ENCODE peak calls at places on chromosome 7, in nine cellular contexts. N is adrenal gland, X is skeletal muscle cell, L is NCI-H69, R is RCC 7860, D is Calu3, Y is non-pigmented ciliary epithelial cell, Q is iPS-NIHi11, F is K562. G is an unnamed sample.

GRCh38 chr7:152411389-152411788 is 24.4 kb downstream of the KMT2C start:
- DNase-seq in N (no peak), X (no peak), L (no peak), R (no peak), D (no peak), Y (no peak), Q (peak; percentile 72), F (no peak), G (no peak)

GRCh38 chr7:81051811-81052413 is 133.1 kb upstream of the SEMA3C start:
- DNase-seq in N (no peak), X (no peak), L (no peak), R (no peak), D (no peak), Y (no peak), Q (no peak), F (no peak), G (no peak)

GRCh38 chr7:50393547-50394252 is 56.5 kb downstream of the FIGNL1 start:
- DNase-seq in N (no peak), X (no peak), L (no peak), R (no peak), D (no peak), Y (no peak), Q (no peak), F (peak; percentile 18), G (no peak)

GRCh38 chr7:99990417-99990816 is 14.6 kb upstream of the AZGP1 start:
- DNase-seq in N (no peak), X (no peak), L (peak; percentile 64), R (no peak), D (no peak), Y (no peak), Q (no peak), F (no peak), G (no peak)

GRCh38 chr7:81693894-81694293 is 76.0 kb downstream of the HGF start:
- DNase-seq in N (no peak), X (no peak), L (no peak), R (no peak), D (no peak), Y (no peak), Q (no peak), F (no peak), G (no peak)

GRCh38 chr7:132218876-132219275 is 357.4 kb downstream of the PLXNA4 start:
- DNase-seq in N (no peak), X (no peak), L (no peak), R (no peak), D (no peak), Y (no peak), Q (no peak), F (no peak), G (no peak)

GRCh38 chr7:7639421-7639820 is 1.1 kb upstream of the UMAD1 start:
- DNase-seq in N (no peak), X (no peak), L (peak; percentile 51), R (no peak), D (no peak), Y (no peak), Q (no peak), F (no peak), G (no peak)

GRCh38 chr7:30448461-30449189 is 30.0 kb downstream of the NOD1 start:
- DNase-seq in N (no peak), X (no peak), L (no peak), R (no peak), D (no peak), Y (no peak), Q (no peak), F (no peak), G (no peak)

GRCh38 chr7:157499835-157500153 is 163.0 kb downstream of the DNAJB6 start:
- DNase-seq in N (no peak), X (no peak), L (no peak), R (no peak), D (no peak), Y (no peak), Q (no peak), F (no peak), G (no peak)

GRCh38 chr7:21542891-21543527 is at the start of gene DNAH11:
- DNase-seq in N (peak; percentile 72), X (no peak), L (peak; percentile 91), R (no peak), D (peak; percentile 71), Y (no peak), Q (peak; percentile 87), F (peak; percentile 29), G (peak; percentile 7)

GRCh38 chr7:47473499-47474210 is 108.3 kb downstream of the TNS3 start:
- DNase-seq in N (peak; percentile 47), X (no peak), L (peak; percentile 21), R (no peak), D (no peak), Y (no peak), Q (no peak), F (no peak), G (no peak)

GRCh38 chr7:25753837-25754236 is 398.2 kb upstream of the NFE2L3 start:
- DNase-seq in N (no peak), X (no peak), L (no peak), R (no peak), D (no peak), Y (no peak), Q (no peak), F (no peak), G (no peak)

GRCh38 chr7:95867309-95867708 is 95.0 kb downstream of the DYNC1I1 start:
- DNase-seq in N (no peak), X (no peak), L (peak; percentile 92), R (no peak), D (no peak), Y (no peak), Q (peak; percentile 22), F (no peak), G (no peak)

GRCh38 chr7:45211958-45212357 is 54.4 kb downstream of the RAMP3 start:
- DNase-seq in N (no peak), X (no peak), L (no peak), R (no peak), D (no peak), Y (no peak), Q (no peak), F (no peak), G (no peak)

GRCh38 chr7:159109092-159110035 is 35.3 kb downstream of the VIPR2 start:
- DNase-seq in N (no peak), X (no peak), L (peak; percentile 5), R (no peak), D (no peak), Y (no peak), Q (no peak), F (no peak), G (no peak)

GRCh38 chr7:125033506-125033905 is 103.9 kb upstream of the POT1 start:
- DNase-seq in N (no peak), X (no peak), L (peak; percentile 61), R (no peak), D (no peak), Y (no peak), Q (peak; percentile 5), F (no peak), G (no peak)

GRCh38 chr7:140831724-140832123 is 93.0 kb downstream of the BRAF start:
- DNase-seq in N (no peak), X (no peak), L (no peak), R (no peak), D (no peak), Y (no peak), Q (no peak), F (no peak), G (peak; percentile 3)

GRCh38 chr7:73896454-73896853 is 35.5 kb downstream of the TMEM270 start:
- DNase-seq in N (no peak), X (no peak), L (no peak), R (peak; percentile 66), D (no peak), Y (no peak), Q (no peak), F (no peak), G (no peak)

GRCh38 chr7:75795831-75796285 is 17.7 kb downstream of the CCL24 start:
- DNase-seq in N (peak; percentile 73), X (no peak), L (no peak), R (no peak), D (no peak), Y (no peak), Q (no peak), F (no peak), G (no peak)

GRCh38 chr7:151592868-151593486 is 73.3 kb upstream of the RHEB start:
- DNase-seq in N (no peak), X (peak; percentile 81), L (no peak), R (peak; percentile 99), D (no peak), Y (peak; percentile 94), Q (no peak), F (no peak), G (peak; percentile 69)